ENCODE peak calls at places on chromosome 15, in seven cellular contexts. Y is ovary, W is IMR-90, N is AG04450, O is SJSA1, A is fibroblast of villous mesenchyme, S is neuronal stem cell. P is an unnamed sample.

GRCh38 chr15:67183443-67184169 is 70.9 kb downstream of the AAGAB start:
- DNase-seq in Y (no peak), W (peak; percentile 78), N (no peak), O (no peak), A (peak; percentile 83), S (no peak), P (no peak)

GRCh38 chr15:39511915-39512260 is 69.0 kb upstream of the THBS1 start:
- DNase-seq in Y (no peak), W (peak; percentile 82), N (peak; percentile 62), O (peak; percentile 50), A (peak; percentile 69), S (no peak), P (peak; percentile 76)

GRCh38 chr15:83474578-83474977 is 27.4 kb downstream of the SH3GL3 start:
- DNase-seq in Y (no peak), W (no peak), N (no peak), O (no peak), A (no peak), S (no peak), P (no peak)

GRCh38 chr15:58748787-58749531 is 548 bp downstream of the ADAM10 start:
- DNase-seq in Y (peak; percentile 48), W (no peak), N (no peak), O (peak; percentile 65), A (peak; percentile 50), S (peak; percentile 62), P (peak; percentile 59)

GRCh38 chr15:55056500-55056899 is 140.2 kb downstream of the RSL24D1 start:
- DNase-seq in Y (no peak), W (no peak), N (no peak), O (no peak), A (no peak), S (no peak), P (no peak)

GRCh38 chr15:80436511-80437307 is 32.5 kb downstream of the ARNT2 start:
- DNase-seq in Y (no peak), W (peak; percentile 82), N (no peak), O (no peak), A (no peak), S (no peak), P (peak; percentile 14)

GRCh38 chr15:66703540-66703941 is 1.5 kb downstream of the SMAD6 start:
- DNase-seq in Y (no peak), W (peak; percentile 55), N (no peak), O (no peak), A (peak; percentile 51), S (no peak), P (peak; percentile 31)

GRCh38 chr15:101684384-101684783 is 32.2 kb upstream of the TM2D3 start:
- DNase-seq in Y (no peak), W (peak; percentile 82), N (peak; percentile 32), O (peak; percentile 82), A (peak; percentile 91), S (no peak), P (peak; percentile 70)

GRCh38 chr15:40925863-40926658 is 3.1 kb upstream of the DLL4 start:
- DNase-seq in Y (no peak), W (no peak), N (no peak), O (no peak), A (peak; percentile 24), S (no peak), P (no peak)

GRCh38 chr15:40926659-40927496 is 2.3 kb upstream of the DLL4 start:
- DNase-seq in Y (no peak), W (no peak), N (no peak), O (no peak), A (no peak), S (no peak), P (no peak)

GRCh38 chr15:40928975-40929729 is at the start of gene DLL4:
- DNase-seq in Y (peak; percentile 52), W (peak; percentile 59), N (peak; percentile 24), O (no peak), A (peak; percentile 60), S (no peak), P (no peak)

GRCh38 chr15:40928351-40928974 is 677 bp upstream of the DLL4 start:
- DNase-seq in Y (no peak), W (no peak), N (no peak), O (no peak), A (no peak), S (no peak), P (no peak)

DNA sequence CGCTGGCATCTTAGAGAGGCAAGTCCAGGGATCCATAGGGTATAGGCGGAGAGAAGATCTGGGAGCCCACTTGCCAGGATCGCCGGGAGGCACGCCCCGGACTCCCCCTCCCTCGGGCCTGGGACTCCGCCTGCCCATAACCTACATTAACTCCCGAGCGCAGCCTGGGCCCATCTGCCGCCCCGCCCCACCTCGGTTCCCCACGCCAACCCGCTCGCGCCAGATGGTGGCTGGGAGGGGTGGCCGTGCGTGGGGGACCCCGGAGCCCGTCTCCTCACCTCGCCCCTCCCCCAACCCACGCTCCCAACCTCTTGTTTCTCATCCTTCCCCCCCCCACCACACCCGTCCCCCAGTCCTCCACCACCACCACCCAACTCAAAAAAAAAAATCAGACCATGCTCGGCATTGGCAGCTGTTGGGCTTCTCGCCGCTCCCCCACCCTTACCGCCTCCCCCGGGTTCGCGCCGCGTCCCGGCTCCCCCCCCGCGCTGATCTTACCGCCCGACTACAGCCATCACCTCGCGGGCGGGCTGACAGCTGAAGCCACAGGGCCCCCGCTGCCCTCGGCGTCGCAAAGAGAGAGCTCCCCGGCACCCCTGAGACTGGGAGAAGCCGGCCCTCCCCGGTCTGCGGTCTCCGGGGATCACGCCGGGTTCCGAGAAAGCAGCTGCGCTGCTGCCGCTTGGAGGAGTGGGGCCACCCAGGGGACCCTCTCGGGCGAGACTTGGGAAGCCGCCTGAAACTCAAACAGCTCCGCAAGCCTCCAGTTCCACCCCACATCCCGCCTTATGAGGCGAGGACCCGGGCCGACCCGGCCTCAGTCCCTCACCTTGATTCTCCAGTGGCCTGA is 1.4 kb upstream of the DLL4 start:
- DNase-seq in Y (no peak), W (no peak), N (no peak), O (no peak), A (no peak), S (no peak), P (no peak)
- H3K4me3 ChIP-seq in Y (peak overlapping the region; percentile 25), W (peak overlapping the region; percentile 0), N (peak overlapping the region; percentile 22), O (no peak overlapping the region), A (peak overlapping the region; percentile 44), S (no peak overlapping the region), P (peak overlapping the region; percentile 12)

GRCh38 chr15:48645558-48646330 is at the start of gene FBN1:
- DNase-seq in Y (peak; percentile 89), W (peak; percentile 90), N (peak; percentile 78), O (peak; percentile 93), A (peak; percentile 95), S (peak; percentile 91), P (peak; percentile 94)
- H3K4me3 ChIP-seq in Y (peak within 1 kb of the TSS; percentile 93), W (peak within 1 kb of the TSS; percentile 90), N (peak within 1 kb of the TSS; percentile 90), O (peak within 1 kb of the TSS; percentile 91), A (peak within 1 kb of the TSS; percentile 94), S (peak within 1 kb of the TSS; percentile 93), P (peak within 1 kb of the TSS; percentile 78)

DNA sequence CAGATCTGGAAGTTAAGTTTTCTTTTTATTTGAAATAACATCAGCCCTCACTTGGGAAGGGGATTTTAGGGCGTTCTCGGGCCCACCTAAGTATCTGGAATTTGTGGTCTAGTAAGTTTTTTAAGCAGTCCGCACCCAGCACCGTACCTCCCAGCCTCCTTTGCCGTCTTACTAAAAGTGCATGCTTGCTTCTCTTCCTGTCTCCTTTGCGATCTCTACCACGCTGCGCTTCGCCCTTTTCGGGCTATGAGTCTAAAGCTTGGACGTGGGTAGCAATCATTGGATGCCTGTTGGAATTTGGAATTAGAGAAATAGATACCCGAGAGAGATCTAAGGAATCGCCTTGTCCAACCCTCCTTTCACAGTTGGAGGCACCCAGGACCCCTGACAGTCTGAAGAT is 1.1 kb downstream of the THSD4 start:
- DNase-seq in Y (no peak), W (peak; percentile 38), N (no peak), O (no peak), A (no peak), S (no peak), P (no peak)
- H3K4me3 ChIP-seq in Y (peak overlapping the region; percentile 51), W (peak overlapping the region; percentile 96), N (peak overlapping the region; percentile 78), O (peak overlapping the region; percentile 74), A (peak overlapping the region; percentile 75), S (no peak overlapping the region), P (peak overlapping the region; percentile 66)

GRCh38 chr15:79091204-79091867 is 756 bp upstream of the RASGRF1 start:
- DNase-seq in Y (no peak), W (peak; percentile 6), N (no peak), O (peak; percentile 30), A (peak; percentile 7), S (peak; percentile 29), P (no peak)

GRCh38 chr15:79089331-79089889 is 1.2 kb downstream of the RASGRF1 start:
- DNase-seq in Y (no peak), W (no peak), N (no peak), O (peak; percentile 34), A (no peak), S (peak; percentile 48), P (no peak)

GRCh38 chr15:79090487-79091203 is at the start of gene RASGRF1:
- DNase-seq in Y (no peak), W (no peak), N (no peak), O (peak; percentile 35), A (no peak), S (peak; percentile 42), P (no peak)

GRCh38 chr15:79088426-79089205 is 2.0 kb downstream of the RASGRF1 start:
- DNase-seq in Y (no peak), W (no peak), N (no peak), O (peak; percentile 13), A (no peak), S (no peak), P (no peak)

DNA sequence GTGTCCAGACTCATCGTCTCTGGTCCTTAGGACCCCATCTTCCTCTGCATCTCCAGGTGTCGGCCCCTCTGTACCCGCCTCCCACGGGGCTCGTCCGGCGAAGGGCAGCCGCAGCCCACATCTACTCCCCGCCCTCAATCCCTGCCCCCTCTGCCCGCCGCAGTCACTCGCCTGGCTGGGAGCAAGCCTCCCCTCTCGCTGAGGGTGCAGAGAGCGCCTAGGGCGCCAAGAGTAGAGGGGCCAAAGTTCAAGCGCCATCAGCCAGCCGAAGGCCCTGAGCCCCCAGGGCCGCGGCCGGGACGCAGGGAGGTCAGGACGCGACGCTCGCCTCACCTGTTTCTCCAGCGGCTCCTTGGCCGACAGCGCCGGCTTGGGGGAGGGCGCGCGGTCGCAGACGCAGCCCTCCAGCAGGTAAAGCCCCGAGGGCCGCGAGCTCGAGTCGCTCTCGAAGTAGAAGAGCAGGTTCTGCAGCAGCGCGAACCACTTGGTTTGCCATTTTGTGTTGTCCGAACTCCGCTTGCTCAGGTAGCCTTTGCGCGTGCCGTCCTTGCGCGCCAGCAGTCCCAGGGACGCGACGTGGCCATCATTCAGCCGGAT is 592 bp downstream of the RASGRF1 start:
- DNase-seq in Y (no peak), W (no peak), N (no peak), O (no peak), A (no peak), S (peak; percentile 15), P (no peak)
- H3K4me3 ChIP-seq in Y (no peak overlapping the region), W (no peak overlapping the region), N (no peak overlapping the region), O (no peak overlapping the region), A (no peak overlapping the region), S (peak overlapping the region; percentile 17), P (no peak overlapping the region)

P was measured in fibroblast of pulmonary artery.